ENCODE peak calls at places on chromosomes 11 and 22, in seven cellular contexts. I, Z, X, F, Y, C and W are unnamed samples.

GRCh38 chr11:14454861-14455632 is 44.6 kb downstream of the COPB1 start:
- DNase-seq in Z (no peak), Y (no peak), X (no peak), I (no peak), F (no peak), C (no peak), W (no peak)

GRCh38 chr11:111532365-111532709 is 8.2 kb upstream of the LAYN start:
- DNase-seq in I (no peak), Z (no peak), Y (no peak), F (no peak), C (no peak), X (peak; percentile 89), W (no peak)

GRCh38 chr11:96267490-96268010 is 75.4 kb downstream of the MAML2 start:
- DNase-seq in Z (no peak), C (no peak), X (peak; percentile 89), Y (no peak), F (no peak), I (no peak), W (no peak)

GRCh38 chr11:85663080-85663729 is 1.7 kb downstream of the CREBZF start:
- DNase-seq in I (no peak), F (no peak), Z (peak; percentile 10), X (peak; percentile 20), Y (no peak), C (no peak), W (no peak)

GRCh38 chr11:61554172-61554988 is 26.5 kb downstream of the SYT7 start:
- DNase-seq in Z (no peak), Y (no peak), I (no peak), F (no peak), X (no peak), C (no peak), W (no peak)

GRCh38 chr11:120273432-120273831 is 33.5 kb downstream of the POU2F3 start:
- DNase-seq in F (no peak), I (no peak), Z (no peak), X (no peak), Y (no peak), C (no peak), W (no peak)

GRCh38 chr22:44930016-44930710 is 79.6 kb downstream of the PHF21B start:
- DNase-seq in Y (peak; percentile 10), X (no peak), C (no peak), I (no peak), Z (no peak), F (no peak), W (no peak)

GRCh38 chr11:85682330-85683305 is 3.4 kb downstream of the CCDC89 start:
- DNase-seq in Z (no peak), F (peak; percentile 25), C (peak; percentile 86), X (no peak), I (peak; percentile 76), Y (peak; percentile 81), W (peak; percentile 51)

GRCh38 chr11:59106363-59107336 is at the start of gene FAM111B:
- DNase-seq in F (peak; percentile 87), Z (peak; percentile 89), C (peak; percentile 72), X (peak; percentile 98), I (peak; percentile 83), Y (peak; percentile 82), W (peak; percentile 58)

GRCh38 chr11:65381721-65382035 is 768 bp downstream of the SLC25A45 start:
- DNase-seq in X (no peak), Z (no peak), C (no peak), I (no peak), Y (peak; percentile 48), F (peak; percentile 86), W (no peak)

GRCh38 chr11:104094576-104094975 is 58.1 kb downstream of the DDI1 start:
- DNase-seq in C (no peak), I (no peak), Z (no peak), X (no peak), Y (no peak), F (no peak), W (no peak)

GRCh38 chr11:101862410-101863233 is 52.2 kb upstream of the CEP126 start:
- DNase-seq in C (peak; percentile 13), F (no peak), X (no peak), Z (peak; percentile 77), Y (no peak), I (no peak), W (no peak)

GRCh38 chr11:73612601-73613137 is 14.8 kb upstream of the FAM168A start:
- DNase-seq in Z (no peak), Y (no peak), C (no peak), I (no peak), X (no peak), F (no peak), W (no peak)

GRCh38 chr11:4979021-4979420 is 15.6 kb upstream of the OR51L1 start:
- DNase-seq in Y (no peak), I (no peak), X (no peak), C (no peak), F (no peak), Z (no peak), W (no peak)

GRCh38 chr22:26169312-26170111 is at the start of gene SEZ6L:
- DNase-seq in X (no peak), Z (peak; percentile 22), Y (peak; percentile 22), F (no peak), I (no peak), C (peak; percentile 84), W (no peak)

GRCh38 chr11:34439521-34440258 is 956 bp downstream of the CAT start:
- DNase-seq in F (no peak), I (no peak), C (no peak), Z (no peak), Y (no peak), X (no peak), W (no peak)

GRCh38 chr22:42946551-42947198 is 68.3 kb downstream of the PACSIN2 start:
- DNase-seq in Z (no peak), X (no peak), C (no peak), I (no peak), F (no peak), Y (no peak), W (peak; percentile 58)

GRCh38 chr22:20816559-20816958 is 42.1 kb downstream of the PI4KA start:
- DNase-seq in I (no peak), F (no peak), X (no peak), Z (no peak), Y (no peak), C (no peak), W (no peak)

GRCh38 chr22:41528938-41529561 is 15.2 kb downstream of the POLR3H start:
- DNase-seq in X (no peak), C (no peak), Z (no peak), Y (no peak), F (no peak), I (no peak), W (no peak)

GRCh38 chr11:17406082-17406817 is 17.8 kb upstream of the KCNJ11 start:
- DNase-seq in X (no peak), Y (no peak), C (no peak), I (no peak), F (no peak), Z (no peak), W (no peak)

DNA sequence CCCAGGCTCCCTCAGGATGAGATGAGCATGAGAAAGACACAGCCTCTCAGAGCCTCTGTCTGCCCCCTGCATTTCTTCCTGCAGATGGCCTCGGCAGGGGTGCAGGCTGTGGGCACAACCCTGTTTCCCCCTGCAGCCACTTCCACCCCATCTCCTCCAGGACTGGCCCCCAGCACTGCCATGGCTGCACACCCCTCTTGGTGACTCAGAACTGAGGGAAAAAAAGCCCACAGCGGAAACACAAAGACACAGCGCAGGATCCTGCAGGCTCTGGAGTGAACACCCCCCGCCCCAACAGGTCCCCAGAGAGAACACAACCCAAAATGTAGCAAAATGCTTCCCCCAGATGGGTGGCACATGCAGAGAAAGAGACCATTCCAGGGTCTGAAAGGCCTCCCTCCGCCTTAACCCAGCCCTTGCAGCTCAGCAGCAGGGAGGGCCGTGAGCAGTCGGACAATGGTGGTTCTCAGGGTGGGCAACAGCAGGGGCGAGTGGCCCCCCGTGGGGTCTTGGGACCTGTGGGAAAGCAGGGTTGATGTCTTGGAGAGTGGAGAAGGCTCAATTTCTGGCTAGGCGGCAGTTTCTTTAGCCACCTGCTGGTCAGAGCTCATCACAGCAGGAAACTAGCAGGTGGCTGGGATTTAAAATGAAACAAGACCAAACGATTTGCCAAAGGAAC is 8.0 kb downstream of the TUBGCP6 start:
- DNase-seq in I (no peak), Y (peak; percentile 10), C (peak; percentile 31), Z (no peak), X (peak; percentile 24), F (no peak), W (no peak)
- TF ChIP-seq CTCF in I (no peak), Y (peak; percentile 23), C (peak; percentile 64), Z (peak; percentile 42), X (peak; percentile 49), F (no peak), W (no peak)

GRCh38 chr22:49179175-49179574 is 648.5 kb downstream of the BRD1 start:
- DNase-seq in F (no peak), Z (no peak), Y (no peak), X (no peak), C (no peak), I (no peak), W (no peak)
- H3K9me3 ChIP-seq in F (no peaks in the 10 kb centered on the region), Z (no peaks in the 10 kb centered on the region), Y (peaks cover 12% of the 10 kb centered on the region), X (no peaks in the 10 kb centered on the region), C (peaks cover 3% of the 10 kb centered on the region), I (no peaks in the 10 kb centered on the region), W (no peaks in the 10 kb centered on the region)

GRCh38 chr22:22460635-22461034 is 47.9 kb downstream of the ZNF280B start:
- DNase-seq in Y (no peak), X (peak; percentile 49), I (no peak), C (no peak), F (no peak), Z (peak; percentile 45), W (no peak)
- TF ChIP-seq CTCF in Y (peak; percentile 33), X (peak; percentile 67), I (no peak), C (peak; percentile 54), F (no peak), Z (peak; percentile 38), W (no peak)

GRCh38 chr22:29695129-29695926 is 24.5 kb upstream of the CABP7 start:
- DNase-seq in F (peak; percentile 76), I (no peak), X (no peak), C (peak; percentile 93), Y (no peak), Z (no peak), W (peak; percentile 76)

GRCh38 chr22:29700949-29701927 is 18.6 kb upstream of the CABP7 start:
- DNase-seq in Z (peak; percentile 57), X (no peak), I (no peak), F (no peak), C (peak; percentile 40), Y (no peak), W (no peak)

GRCh38 chr22:29700206-29700948 is 19.4 kb upstream of the CABP7 start:
- DNase-seq in Y (no peak), X (no peak), F (no peak), C (no peak), I (no peak), Z (no peak), W (no peak)

GRCh38 chr22:29702025-29702930 is 17.5 kb upstream of the CABP7 start:
- DNase-seq in C (peak; percentile 51), X (no peak), Z (no peak), F (no peak), I (no peak), Y (no peak), W (no peak)

DNA sequence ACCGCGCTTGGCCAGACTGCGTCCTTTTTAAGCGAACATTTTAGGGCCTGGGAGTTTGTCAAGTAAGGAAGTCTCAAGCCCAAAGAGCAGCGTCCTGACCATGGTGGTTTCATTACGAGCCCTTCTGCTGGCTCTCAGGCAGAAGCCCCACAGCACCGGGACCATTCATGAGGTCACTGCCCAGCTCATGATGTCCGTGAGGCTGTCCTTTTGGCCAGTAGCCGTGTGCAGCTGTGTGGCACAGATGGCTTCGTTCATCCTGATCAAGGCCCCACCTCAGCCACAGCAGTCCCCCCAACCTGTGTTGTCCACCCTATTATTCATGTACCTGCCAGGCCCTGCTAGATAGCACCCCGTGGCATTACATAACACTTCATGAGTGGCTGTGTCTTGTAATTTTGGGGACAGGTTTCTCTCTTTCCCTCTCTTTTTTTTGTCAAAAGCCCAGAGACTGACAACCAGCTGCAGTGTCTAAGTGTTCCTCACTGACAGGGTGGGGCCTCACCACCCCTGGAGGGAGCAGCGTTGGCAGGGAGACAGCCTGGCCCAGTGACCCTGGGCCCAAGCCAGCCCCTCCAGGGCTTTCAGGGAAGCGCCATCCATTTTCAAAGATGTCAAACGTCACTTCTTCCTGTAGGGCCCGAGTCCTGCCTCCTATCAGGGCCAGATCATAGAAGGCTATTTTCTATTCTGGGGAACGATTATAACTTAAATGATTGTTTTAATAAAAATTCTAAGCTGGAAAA is 21.8 kb upstream of the CABP7 start:
- DNase-seq in F (no peak), Y (no peak), Z (no peak), X (no peak), C (no peak), I (no peak), W (no peak)
- H3K9me3 ChIP-seq in F (no peaks in the 10 kb centered on the region), Y (no peaks in the 10 kb centered on the region), Z (no peaks in the 10 kb centered on the region), X (no peaks in the 10 kb centered on the region), C (no peaks in the 10 kb centered on the region), I (no peaks in the 10 kb centered on the region), W (no peaks in the 10 kb centered on the region)